ENCODE peak calls at places on chromosomes 12 and 14, in nine cellular contexts. F is NCI-H2081; D is dorsolateral prefrontal cortex; Y is Ammon's horn; B is progenitor cell of endocrine pancreas; U is psoas muscle; X is fibroblast of mammary gland; C is colonic mucosa; Q is stimulated activated CD4-positive, alpha-beta T cell treated with anti-CD3 and anti-CD28 coated beads, Interleukin-1b, Interleukin-23, amount 100 ng/mL, for 48 hours. O is an unnamed sample.

GRCh38 chr14:65251213-65251612 is 148.9 kb upstream of the MAX start:
- DNase-seq in F (no peak), D (no peak), Y (no peak), B (no peak), U (no peak), X (peak; percentile 100), C (no peak), Q (no peak), O (no peak)

GRCh38 chr12:39846971-39847661 is 227.5 kb upstream of the ABCD2 start:
- DNase-seq in F (no peak), D (no peak), Y (no peak), B (no peak), U (no peak), X (peak; percentile 26), C (no peak), Q (no peak), O (no peak)

GRCh38 chr12:49867580-49868341 is 24.9 kb upstream of the BCDIN3D start:
- DNase-seq in F (no peak), D (no peak), Y (no peak), B (no peak), U (no peak), X (no peak), C (no peak), Q (no peak), O (no peak)

GRCh38 chr12:39935275-39935674 is 170.6 kb downstream of the SLC2A13 start:
- DNase-seq in F (no peak), D (no peak), Y (no peak), B (no peak), U (no peak), X (peak; percentile 80), C (no peak), Q (no peak), O (no peak)

GRCh38 chr12:666766-667308 is 3.6 kb upstream of the NINJ2 start:
- DNase-seq in F (no peak), D (no peak), Y (no peak), B (no peak), U (no peak), X (peak; percentile 73), C (no peak), Q (peak; percentile 51), O (no peak)

GRCh38 chr14:72810201-72810600 is 83.7 kb downstream of the DPF3 start:
- DNase-seq in F (no peak), D (no peak), Y (no peak), B (no peak), U (no peak), X (no peak), C (no peak), Q (peak; percentile 69), O (no peak)

GRCh38 chr14:33210304-33210703 is 271.6 kb downstream of the NPAS3 start:
- DNase-seq in F (no peak), D (no peak), Y (no peak), B (peak; percentile 36), U (no peak), X (peak; percentile 39), C (no peak), Q (no peak), O (peak; percentile 8)

GRCh38 chr12:50187084-50187900 is 20.1 kb upstream of the CERS5 start:
- DNase-seq in F (no peak), D (peak; percentile 32), Y (no peak), B (no peak), U (no peak), X (peak; percentile 83), C (no peak), Q (peak; percentile 71), O (peak; percentile 71)

GRCh38 chr12:51886021-51886710 is 1.7 kb upstream of the ANKRD33 start:
- DNase-seq in F (no peak), D (peak; percentile 46), Y (peak; percentile 78), B (no peak), U (peak; percentile 70), X (peak; percentile 99), C (peak; percentile 59), Q (peak; percentile 52), O (peak; percentile 66)

GRCh38 chr12:122799635-122800243 is 25.4 kb downstream of the CCDC62 start:
- DNase-seq in F (no peak), D (no peak), Y (no peak), B (no peak), U (no peak), X (no peak), C (no peak), Q (no peak), O (no peak)

GRCh38 chr14:22973217-22974032 is 8.9 kb downstream of the AJUBA start:
- DNase-seq in F (peak; percentile 45), D (no peak), Y (peak; percentile 63), B (no peak), U (no peak), X (peak; percentile 74), C (peak; percentile 70), Q (no peak), O (no peak)

GRCh38 chr14:30214456-30215090 is 286.9 kb upstream of the PRKD1 start:
- DNase-seq in F (peak; percentile 69), D (no peak), Y (peak; percentile 84), B (no peak), U (no peak), X (peak; percentile 89), C (no peak), Q (no peak), O (no peak)

GRCh38 chr12:2212971-2213869 is 160.4 kb downstream of the CACNA1C start:
- DNase-seq in F (peak; percentile 5), D (peak; percentile 53), Y (peak; percentile 85), B (no peak), U (no peak), X (no peak), C (no peak), Q (no peak), O (no peak)

GRCh38 chr12:52975820-52976573 is 27.1 kb downstream of the KRT18 start:
- DNase-seq in F (no peak), D (peak; percentile 57), Y (no peak), B (no peak), U (no peak), X (no peak), C (peak; percentile 85), Q (no peak), O (no peak)

GRCh38 chr14:54622189-54622958 is 55.4 kb downstream of the SAMD4A start:
- DNase-seq in F (no peak), D (no peak), Y (no peak), B (no peak), U (no peak), X (no peak), C (no peak), Q (peak; percentile 77), O (no peak)

GRCh38 chr12:52198454-52199215 is 6.8 kb upstream of the KRT80 start:
- DNase-seq in F (peak; percentile 63), D (no peak), Y (peak; percentile 52), B (no peak), U (no peak), X (no peak), C (no peak), Q (no peak), O (peak; percentile 68)

GRCh38 chr12:65603428-65604351 is 220.6 kb upstream of the HMGA2 start:
- DNase-seq in F (no peak), D (no peak), Y (peak; percentile 6), B (no peak), U (no peak), X (peak; percentile 94), C (peak; percentile 51), Q (no peak), O (peak; percentile 80)

GRCh38 chr12:6700646-6701051 is at the start of gene PIANP:
- DNase-seq in F (peak; percentile 24), D (peak; percentile 53), Y (peak; percentile 52), B (peak; percentile 67), U (peak; percentile 41), X (no peak), C (no peak), Q (peak; percentile 42), O (peak; percentile 26)

GRCh38 chr12:5440973-5441372 is 9.1 kb downstream of the NTF3 start:
- DNase-seq in F (no peak), D (no peak), Y (no peak), B (no peak), U (no peak), X (no peak), C (no peak), Q (no peak), O (no peak)

GRCh38 chr14:90287791-90288190 is 31.4 kb downstream of the PSMC1 start:
- DNase-seq in F (peak; percentile 67), D (no peak), Y (no peak), B (no peak), U (no peak), X (no peak), C (no peak), Q (no peak), O (no peak)

GRCh38 chr14:80464531-80465149 is 253.3 kb upstream of the DIO2 start:
- DNase-seq in F (peak; percentile 17), D (no peak), Y (no peak), B (no peak), U (no peak), X (no peak), C (no peak), Q (no peak), O (no peak)

GRCh38 chr14:29926701-29927595 is 699 bp downstream of the PRKD1 start:
- DNase-seq in F (peak; percentile 58), D (peak; percentile 49), Y (peak; percentile 53), B (peak; percentile 48), U (peak; percentile 56), X (peak; percentile 38), C (peak; percentile 27), Q (no peak), O (peak; percentile 48)

GRCh38 chr14:49417790-49418189 is 168.4 kb downstream of the RPS29 start:
- DNase-seq in F (no peak), D (no peak), Y (no peak), B (no peak), U (no peak), X (no peak), C (no peak), Q (no peak), O (no peak)

GRCh38 chr14:75373616-75374015 is 54.2 kb upstream of the JDP2 start:
- DNase-seq in F (no peak), D (no peak), Y (peak; percentile 70), B (no peak), U (no peak), X (no peak), C (no peak), Q (no peak), O (no peak)

GRCh38 chr12:38666425-38666824 is 239.0 kb downstream of the CPNE8 start:
- DNase-seq in F (no peak), D (no peak), Y (no peak), B (no peak), U (no peak), X (no peak), C (no peak), Q (no peak), O (no peak)

GRCh38 chr12:46494424-46494823 is 121.9 kb upstream of the SLC38A2 start:
- DNase-seq in F (no peak), D (no peak), Y (no peak), B (no peak), U (no peak), X (peak; percentile 33), C (no peak), Q (no peak), O (no peak)

GRCh38 chr12:1373887-1374286 is 220.5 kb downstream of the FBXL14 start:
- DNase-seq in F (no peak), D (no peak), Y (no peak), B (no peak), U (no peak), X (peak; percentile 89), C (no peak), Q (no peak), O (no peak)

O was measured in MG63.